ENCODE peak calls at places on chromosomes 6 and 20, in eight cellular contexts. One of them, this sample, is unnamed.

GRCh38 chr6:143774347-143774746 is 68.8 kb upstream of the LTV1 start:
- DNase-seq in CD8-positive, alpha-beta T cell: no peak
- DNase-seq in BE2C: no peak
- DNase-seq in kidney epithelial cell: no peak
- DNase-seq in hepatocyte: no peak
- DNase-seq in right cardiac atrium: no peak
- DNase-seq in fibroblast of lung: no peak
- DNase-seq in ovary: no peak
- DNase-seq in this sample: no peak

GRCh38 chr6:169967687-169968086 is 216.3 kb downstream of the ERMARD start:
- DNase-seq in CD8-positive, alpha-beta T cell: no peak
- DNase-seq in BE2C: no peak
- DNase-seq in kidney epithelial cell: no peak
- DNase-seq in hepatocyte: no peak
- DNase-seq in right cardiac atrium: no peak
- DNase-seq in fibroblast of lung: no peak
- DNase-seq in ovary: no peak
- DNase-seq in this sample: no peak

GRCh38 chr6:128521302-128521632 is 868 bp upstream of the PTPRK start:
- DNase-seq in CD8-positive, alpha-beta T cell: no peak
- DNase-seq in BE2C: no peak
- DNase-seq in kidney epithelial cell: no peak
- DNase-seq in hepatocyte: no peak
- DNase-seq in right cardiac atrium: no peak
- DNase-seq in fibroblast of lung: no peak
- DNase-seq in ovary: no peak
- DNase-seq in this sample: peak

GRCh38 chr6:3458706-3459421 is 2.0 kb upstream of the SLC22A23 start:
- DNase-seq in CD8-positive, alpha-beta T cell: no peak
- DNase-seq in BE2C: no peak
- DNase-seq in kidney epithelial cell: no peak
- DNase-seq in hepatocyte: no peak
- DNase-seq in right cardiac atrium: no peak
- DNase-seq in fibroblast of lung: no peak
- DNase-seq in ovary: no peak
- DNase-seq in this sample: no peak

GRCh38 chr6:151681426-151682059 is 125.9 kb upstream of the ESR1 start:
- DNase-seq in CD8-positive, alpha-beta T cell: no peak
- DNase-seq in BE2C: no peak
- DNase-seq in kidney epithelial cell: no peak
- DNase-seq in hepatocyte: peak
- DNase-seq in right cardiac atrium: peak
- DNase-seq in fibroblast of lung: no peak
- DNase-seq in ovary: peak
- DNase-seq in this sample: peak

GRCh38 chr6:87731818-87732661 is 30.0 kb upstream of the AKIRIN2 start:
- DNase-seq in CD8-positive, alpha-beta T cell: peak
- DNase-seq in BE2C: peak
- DNase-seq in kidney epithelial cell: peak
- DNase-seq in hepatocyte: peak
- DNase-seq in right cardiac atrium: peak
- DNase-seq in fibroblast of lung: peak
- DNase-seq in ovary: peak
- DNase-seq in this sample: peak

GRCh38 chr6:12627053-12627452 is 89.5 kb upstream of the PHACTR1 start:
- DNase-seq in CD8-positive, alpha-beta T cell: no peak
- DNase-seq in BE2C: no peak
- DNase-seq in kidney epithelial cell: no peak
- DNase-seq in hepatocyte: no peak
- DNase-seq in right cardiac atrium: no peak
- DNase-seq in fibroblast of lung: no peak
- DNase-seq in ovary: no peak
- DNase-seq in this sample: no peak

GRCh38 chr20:40481337-40481736 is 207.7 kb downstream of the MAFB start:
- DNase-seq in CD8-positive, alpha-beta T cell: no peak
- DNase-seq in BE2C: no peak
- DNase-seq in kidney epithelial cell: no peak
- DNase-seq in hepatocyte: no peak
- DNase-seq in right cardiac atrium: no peak
- DNase-seq in fibroblast of lung: no peak
- DNase-seq in ovary: no peak
- DNase-seq in this sample: no peak

GRCh38 chr6:10373642-10374359 is 41.1 kb downstream of the TFAP2A start:
- DNase-seq in CD8-positive, alpha-beta T cell: no peak
- DNase-seq in BE2C: no peak
- DNase-seq in kidney epithelial cell: no peak
- DNase-seq in hepatocyte: no peak
- DNase-seq in right cardiac atrium: no peak
- DNase-seq in fibroblast of lung: peak
- DNase-seq in ovary: no peak
- DNase-seq in this sample: peak

GRCh38 chr6:17015551-17016381 is 86.1 kb upstream of the STMND1 start:
- DNase-seq in CD8-positive, alpha-beta T cell: peak
- DNase-seq in BE2C: no peak
- DNase-seq in kidney epithelial cell: no peak
- DNase-seq in hepatocyte: peak
- DNase-seq in right cardiac atrium: peak
- DNase-seq in fibroblast of lung: peak
- DNase-seq in ovary: peak
- DNase-seq in this sample: peak

GRCh38 chr20:37396520-37397075 is 50.7 kb downstream of the SRC start:
- DNase-seq in CD8-positive, alpha-beta T cell: no peak
- DNase-seq in BE2C: peak
- DNase-seq in kidney epithelial cell: no peak
- DNase-seq in hepatocyte: peak
- DNase-seq in right cardiac atrium: peak
- DNase-seq in fibroblast of lung: no peak
- DNase-seq in ovary: no peak
- DNase-seq in this sample: no peak

GRCh38 chr6:33860706-33861474 is 57.1 kb upstream of the MLN start:
- DNase-seq in CD8-positive, alpha-beta T cell: peak
- DNase-seq in BE2C: no peak
- DNase-seq in kidney epithelial cell: no peak
- DNase-seq in hepatocyte: no peak
- DNase-seq in right cardiac atrium: peak
- DNase-seq in fibroblast of lung: no peak
- DNase-seq in ovary: no peak
- DNase-seq in this sample: peak

GRCh38 chr20:5170341-5170740 is 43.5 kb downstream of the CDS2 start:
- DNase-seq in CD8-positive, alpha-beta T cell: no peak
- DNase-seq in BE2C: no peak
- DNase-seq in kidney epithelial cell: no peak
- DNase-seq in hepatocyte: no peak
- DNase-seq in right cardiac atrium: no peak
- DNase-seq in fibroblast of lung: no peak
- DNase-seq in ovary: no peak
- DNase-seq in this sample: no peak

GRCh38 chr20:11585752-11586352 is 331.8 kb upstream of the BTBD3 start:
- DNase-seq in CD8-positive, alpha-beta T cell: no peak
- DNase-seq in BE2C: no peak
- DNase-seq in kidney epithelial cell: no peak
- DNase-seq in hepatocyte: peak
- DNase-seq in right cardiac atrium: no peak
- DNase-seq in fibroblast of lung: peak
- DNase-seq in ovary: no peak
- DNase-seq in this sample: peak

GRCh38 chr6:14743465-14744211 is 502.2 kb upstream of the JARID2 start:
- DNase-seq in CD8-positive, alpha-beta T cell: peak
- DNase-seq in BE2C: no peak
- DNase-seq in kidney epithelial cell: peak
- DNase-seq in hepatocyte: peak
- DNase-seq in right cardiac atrium: peak
- DNase-seq in fibroblast of lung: peak
- DNase-seq in ovary: no peak
- DNase-seq in this sample: peak

GRCh38 chr6:132483779-132484679 is 28.9 kb downstream of the STX7 start:
- DNase-seq in CD8-positive, alpha-beta T cell: peak
- DNase-seq in BE2C: peak
- DNase-seq in kidney epithelial cell: peak
- DNase-seq in hepatocyte: peak
- DNase-seq in right cardiac atrium: no peak
- DNase-seq in fibroblast of lung: peak
- DNase-seq in ovary: no peak
- DNase-seq in this sample: peak

GRCh38 chr6:166470029-166470862 is 87.5 kb upstream of the MPC1 start:
- DNase-seq in CD8-positive, alpha-beta T cell: no peak
- DNase-seq in BE2C: peak
- DNase-seq in kidney epithelial cell: no peak
- DNase-seq in hepatocyte: no peak
- DNase-seq in right cardiac atrium: no peak
- DNase-seq in fibroblast of lung: no peak
- DNase-seq in ovary: no peak
- DNase-seq in this sample: no peak
- H3K4me3 ChIP-seq in CD8-positive, alpha-beta T cell: no peak
- H3K4me3 ChIP-seq in BE2C: no peak
- H3K4me3 ChIP-seq in kidney epithelial cell: no peak
- H3K4me3 ChIP-seq in hepatocyte: no peak
- H3K4me3 ChIP-seq in right cardiac atrium: no peak
- H3K4me3 ChIP-seq in fibroblast of lung: no peak
- H3K4me3 ChIP-seq in ovary: no peak
- H3K4me3 ChIP-seq in this sample: no peak

DNA sequence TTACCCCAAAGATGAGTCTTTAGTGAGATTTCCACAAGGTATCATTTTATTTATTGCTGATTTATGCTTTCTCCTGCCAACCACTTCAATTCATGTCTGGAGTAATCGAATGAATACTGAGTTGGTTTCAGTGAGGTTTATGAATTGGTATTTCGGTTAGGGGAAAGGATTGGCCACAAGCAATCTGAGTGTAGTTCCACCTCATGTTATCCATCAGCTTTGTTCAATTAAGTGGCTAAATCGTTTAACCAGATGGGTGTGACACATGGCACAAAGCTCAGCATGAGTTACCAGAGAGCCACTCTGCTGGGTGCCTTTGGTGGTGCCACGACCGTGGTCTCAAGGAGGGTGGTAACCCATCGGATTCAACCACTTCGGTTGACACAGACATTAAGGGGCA is 148.2 kb downstream of the FNDC1 start:
- DNase-seq in CD8-positive, alpha-beta T cell: no peak
- DNase-seq in BE2C: no peak
- DNase-seq in kidney epithelial cell: no peak
- DNase-seq in hepatocyte: no peak
- DNase-seq in right cardiac atrium: no peak
- DNase-seq in fibroblast of lung: no peak
- DNase-seq in ovary: no peak
- DNase-seq in this sample: no peak
- H3K4me3 ChIP-seq in CD8-positive, alpha-beta T cell: no peak
- H3K4me3 ChIP-seq in BE2C: no peak
- H3K4me3 ChIP-seq in kidney epithelial cell: no peak
- H3K4me3 ChIP-seq in hepatocyte: no peak
- H3K4me3 ChIP-seq in right cardiac atrium: no peak
- H3K4me3 ChIP-seq in fibroblast of lung: no peak
- H3K4me3 ChIP-seq in ovary: no peak
- H3K4me3 ChIP-seq in this sample: no peak

GRCh38 chr6:7542065-7542877 is 800 bp downstream of the DSP start:
- DNase-seq in CD8-positive, alpha-beta T cell: no peak
- DNase-seq in BE2C: no peak
- DNase-seq in kidney epithelial cell: no peak
- DNase-seq in hepatocyte: peak
- DNase-seq in right cardiac atrium: peak
- DNase-seq in fibroblast of lung: peak
- DNase-seq in ovary: peak
- DNase-seq in this sample: peak

GRCh38 chr6:7541175-7542064 is at the start of gene DSP:
- DNase-seq in CD8-positive, alpha-beta T cell: no peak
- DNase-seq in BE2C: no peak
- DNase-seq in kidney epithelial cell: no peak
- DNase-seq in hepatocyte: peak
- DNase-seq in right cardiac atrium: peak
- DNase-seq in fibroblast of lung: peak
- DNase-seq in ovary: peak
- DNase-seq in this sample: no peak

GRCh38 chr6:7542878-7543394 is 1.5 kb downstream of the DSP start:
- DNase-seq in CD8-positive, alpha-beta T cell: no peak
- DNase-seq in BE2C: no peak
- DNase-seq in kidney epithelial cell: no peak
- DNase-seq in hepatocyte: peak
- DNase-seq in right cardiac atrium: peak
- DNase-seq in fibroblast of lung: peak
- DNase-seq in ovary: peak
- DNase-seq in this sample: peak

GRCh38 chr6:7538484-7538883 is 3.0 kb upstream of the DSP start:
- DNase-seq in CD8-positive, alpha-beta T cell: no peak
- DNase-seq in BE2C: no peak
- DNase-seq in kidney epithelial cell: no peak
- DNase-seq in hepatocyte: no peak
- DNase-seq in right cardiac atrium: no peak
- DNase-seq in fibroblast of lung: no peak
- DNase-seq in ovary: no peak
- DNase-seq in this sample: no peak

DNA sequence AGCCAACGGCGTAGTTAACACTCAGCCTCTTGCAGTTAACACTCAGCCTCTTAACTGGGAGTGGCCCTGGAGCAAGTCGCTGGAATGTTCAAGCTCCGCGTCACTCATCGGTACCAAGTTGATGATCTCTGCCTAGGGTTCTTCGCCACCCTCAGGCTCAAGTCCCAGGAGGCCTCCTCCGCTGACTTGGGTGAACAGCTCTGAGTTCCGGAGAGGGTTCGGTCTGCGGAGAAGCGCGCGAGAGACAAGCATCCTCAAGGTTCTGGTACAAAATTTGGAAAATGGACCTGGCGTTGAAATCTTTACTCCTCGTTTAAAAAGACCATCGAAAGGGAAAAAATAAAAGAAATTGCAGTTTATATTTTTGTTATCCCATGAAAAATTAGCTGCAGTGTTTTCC is 876 bp upstream of the DSP start:
- DNase-seq in CD8-positive, alpha-beta T cell: no peak
- DNase-seq in BE2C: no peak
- DNase-seq in kidney epithelial cell: peak
- DNase-seq in hepatocyte: peak
- DNase-seq in right cardiac atrium: peak
- DNase-seq in fibroblast of lung: peak
- DNase-seq in ovary: no peak
- DNase-seq in this sample: no peak
- H3K4me3 ChIP-seq in CD8-positive, alpha-beta T cell: no peak
- H3K4me3 ChIP-seq in BE2C: no peak
- H3K4me3 ChIP-seq in kidney epithelial cell: peak
- H3K4me3 ChIP-seq in hepatocyte: peak
- H3K4me3 ChIP-seq in right cardiac atrium: peak
- H3K4me3 ChIP-seq in fibroblast of lung: peak
- H3K4me3 ChIP-seq in ovary: no peak
- H3K4me3 ChIP-seq in this sample: peak

DNA sequence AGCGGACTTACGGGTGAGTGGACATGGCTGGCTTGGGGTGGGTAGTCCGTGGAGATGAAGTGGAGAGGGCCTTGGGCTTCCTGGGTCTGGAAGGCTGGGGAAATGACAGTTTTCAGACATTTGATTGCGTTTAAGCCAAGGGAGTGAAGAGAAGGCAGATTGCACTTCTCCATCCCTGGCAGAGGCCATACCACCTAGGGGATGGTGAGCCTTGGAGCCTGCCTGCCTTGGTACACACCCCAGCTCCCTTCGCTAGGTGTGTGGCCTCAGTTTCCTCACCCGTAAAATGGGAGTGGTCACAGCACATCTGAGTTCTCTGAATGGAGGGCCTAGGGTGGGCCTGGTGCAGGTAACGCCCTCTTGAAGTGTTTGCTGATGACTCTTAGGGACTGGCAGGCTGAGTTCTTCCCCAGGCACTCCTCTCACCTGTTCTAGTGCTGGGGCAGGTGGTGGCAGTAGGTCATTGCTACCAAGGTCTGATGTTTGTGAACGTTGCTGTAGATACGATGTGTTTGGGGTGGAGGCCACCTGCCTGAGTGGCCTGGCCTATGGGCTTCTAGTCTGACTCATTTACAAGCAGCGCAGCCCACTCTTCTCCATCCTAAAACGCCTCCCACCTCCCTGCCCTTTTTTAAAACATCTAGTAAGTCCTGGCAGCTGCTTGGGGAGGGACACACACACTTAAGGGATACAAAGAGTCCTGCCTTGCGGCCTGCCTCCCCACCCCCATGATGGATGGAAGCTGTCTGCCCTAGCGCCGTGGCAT is 2.3 kb downstream of the RBM38 start:
- DNase-seq in CD8-positive, alpha-beta T cell: no peak
- DNase-seq in BE2C: no peak
- DNase-seq in kidney epithelial cell: no peak
- DNase-seq in hepatocyte: no peak
- DNase-seq in right cardiac atrium: peak
- DNase-seq in fibroblast of lung: peak
- DNase-seq in ovary: peak
- DNase-seq in this sample: no peak
- H3K4me3 ChIP-seq in CD8-positive, alpha-beta T cell: peak
- H3K4me3 ChIP-seq in BE2C: no peak
- H3K4me3 ChIP-seq in kidney epithelial cell: no peak
- H3K4me3 ChIP-seq in hepatocyte: no peak
- H3K4me3 ChIP-seq in right cardiac atrium: peak
- H3K4me3 ChIP-seq in fibroblast of lung: no peak
- H3K4me3 ChIP-seq in ovary: peak
- H3K4me3 ChIP-seq in this sample: no peak